ENCODE peak calls at places on chromosomes 4 and X, in four cellular contexts. One of them, this sample, is unnamed.

GRCh38 chr4:152415980-152416379 is 119.9 kb downstream of the FBXW7 start:
- DNase-seq in colonic mucosa: no peak
- DNase-seq in A549: no peak
- DNase-seq in progenitor cell of endocrine pancreas: no peak
- DNase-seq in this sample: no peak

GRCh38 chrX:437636-438390 is 51.1 kb upstream of the PPP2R3B start:
- DNase-seq in colonic mucosa: no peak
- DNase-seq in progenitor cell of endocrine pancreas: no peak
- DNase-seq in A549: no peak
- DNase-seq in this sample: no peak

GRCh38 chr4:122701061-122701460 is 31.4 kb upstream of the BBS12 start:
- DNase-seq in progenitor cell of endocrine pancreas: no peak
- DNase-seq in A549: no peak
- DNase-seq in colonic mucosa: no peak
- DNase-seq in this sample: no peak

GRCh38 chr4:153270361-153270760 is 66.1 kb downstream of the TRIM2 start:
- DNase-seq in colonic mucosa: no peak
- DNase-seq in A549: no peak
- DNase-seq in progenitor cell of endocrine pancreas: no peak
- DNase-seq in this sample: no peak

GRCh38 chr4:36523182-36523581 is 241.8 kb downstream of the DTHD1 start:
- DNase-seq in progenitor cell of endocrine pancreas: no peak
- DNase-seq in A549: no peak
- DNase-seq in colonic mucosa: no peak
- DNase-seq in this sample: no peak

GRCh38 chr4:141275834-141276233 is 55.1 kb downstream of the ZNF330 start:
- DNase-seq in A549: no peak
- DNase-seq in progenitor cell of endocrine pancreas: no peak
- DNase-seq in colonic mucosa: no peak
- DNase-seq in this sample: no peak

GRCh38 chr4:80911458-80911857 is 119.0 kb upstream of the BMP3 start:
- DNase-seq in progenitor cell of endocrine pancreas: no peak
- DNase-seq in colonic mucosa: no peak
- DNase-seq in A549: no peak
- DNase-seq in this sample: no peak

GRCh38 chrX:2614911-2615310 is 76.2 kb upstream of the CD99 start:
- DNase-seq in A549: peak; percentile 57
- DNase-seq in progenitor cell of endocrine pancreas: no peak
- DNase-seq in colonic mucosa: no peak
- DNase-seq in this sample: no peak

GRCh38 chr4:177569443-177569842 is 127.2 kb upstream of the AGA start:
- DNase-seq in A549: no peak
- DNase-seq in colonic mucosa: no peak
- DNase-seq in progenitor cell of endocrine pancreas: no peak
- DNase-seq in this sample: no peak

GRCh38 chrX:132909643-132910042 is 48.8 kb downstream of the HS6ST2 start:
- DNase-seq in A549: no peak
- DNase-seq in colonic mucosa: no peak
- DNase-seq in progenitor cell of endocrine pancreas: no peak
- DNase-seq in this sample: no peak

GRCh38 chr4:167555338-167556022 is 321.2 kb upstream of the SPOCK3 start:
- DNase-seq in colonic mucosa: no peak
- DNase-seq in A549: peak; percentile 2
- DNase-seq in progenitor cell of endocrine pancreas: no peak
- DNase-seq in this sample: no peak

GRCh38 chrX:85963736-85964135 is 83.6 kb downstream of the CHM start:
- DNase-seq in A549: peak; percentile 27
- DNase-seq in progenitor cell of endocrine pancreas: no peak
- DNase-seq in colonic mucosa: no peak
- DNase-seq in this sample: no peak

GRCh38 chr4:33802578-33802977 is 2441.7 kb downstream of the ARAP2 start:
- DNase-seq in progenitor cell of endocrine pancreas: no peak
- DNase-seq in A549: no peak
- DNase-seq in colonic mucosa: no peak
- DNase-seq in this sample: no peak

GRCh38 chr4:53541577-53542206 is 49.6 kb downstream of the LNX1 start:
- DNase-seq in A549: no peak
- DNase-seq in colonic mucosa: no peak
- DNase-seq in progenitor cell of endocrine pancreas: no peak
- DNase-seq in this sample: no peak

GRCh38 chrX:45628041-45628440 is 427.4 kb upstream of the DIPK2B start:
- DNase-seq in colonic mucosa: no peak
- DNase-seq in A549: no peak
- DNase-seq in progenitor cell of endocrine pancreas: no peak
- DNase-seq in this sample: no peak

GRCh38 chr4:41212221-41213203 is 1.8 kb downstream of the APBB2 start:
- DNase-seq in colonic mucosa: peak; percentile 57
- DNase-seq in A549: peak; percentile 69
- DNase-seq in progenitor cell of endocrine pancreas: no peak
- DNase-seq in this sample: no peak

GRCh38 chr4:107153228-107153627 is 117.1 kb upstream of the DKK2 start:
- DNase-seq in colonic mucosa: peak; percentile 53
- DNase-seq in A549: peak; percentile 5
- DNase-seq in progenitor cell of endocrine pancreas: no peak
- DNase-seq in this sample: no peak

DNA sequence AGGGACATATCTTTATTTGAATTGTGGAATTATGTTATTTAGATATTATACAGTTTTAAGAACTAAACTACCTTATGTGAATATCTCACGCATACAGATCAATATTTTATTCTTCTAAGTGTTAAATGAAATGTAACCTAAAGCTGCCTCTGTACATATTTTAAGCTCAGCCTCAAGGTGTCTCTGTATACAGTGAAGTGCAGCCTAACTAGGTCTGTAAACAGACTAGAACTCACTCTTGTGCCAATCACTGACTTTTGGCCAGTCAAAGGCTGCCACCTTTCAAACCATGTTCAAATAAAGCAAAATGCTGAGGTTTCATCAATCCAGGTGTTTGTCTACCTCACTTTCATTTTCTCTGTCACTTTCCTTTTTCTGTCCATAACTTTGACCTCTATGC is 1074.5 kb upstream of the PRKX start:
- DNase-seq in colonic mucosa: no peak
- DNase-seq in progenitor cell of endocrine pancreas: no peak
- DNase-seq in A549: peak; percentile 23
- DNase-seq in this sample: no peak
- TF ChIP-seq CTCF in colonic mucosa: no peak
- TF ChIP-seq CTCF in progenitor cell of endocrine pancreas: no peak
- TF ChIP-seq CTCF in A549: peak; percentile 10
- TF ChIP-seq CTCF in this sample: no peak

GRCh38 chr4:151045907-151046306 is 30.8 kb upstream of the LRBA start:
- DNase-seq in A549: no peak
- DNase-seq in progenitor cell of endocrine pancreas: no peak
- DNase-seq in colonic mucosa: peak; percentile 30
- DNase-seq in this sample: no peak
- TF ChIP-seq CTCF in A549: peak; percentile 13
- TF ChIP-seq CTCF in progenitor cell of endocrine pancreas: peak; percentile 51
- TF ChIP-seq CTCF in colonic mucosa: no peak
- TF ChIP-seq CTCF in this sample: peak; percentile 20

DNA sequence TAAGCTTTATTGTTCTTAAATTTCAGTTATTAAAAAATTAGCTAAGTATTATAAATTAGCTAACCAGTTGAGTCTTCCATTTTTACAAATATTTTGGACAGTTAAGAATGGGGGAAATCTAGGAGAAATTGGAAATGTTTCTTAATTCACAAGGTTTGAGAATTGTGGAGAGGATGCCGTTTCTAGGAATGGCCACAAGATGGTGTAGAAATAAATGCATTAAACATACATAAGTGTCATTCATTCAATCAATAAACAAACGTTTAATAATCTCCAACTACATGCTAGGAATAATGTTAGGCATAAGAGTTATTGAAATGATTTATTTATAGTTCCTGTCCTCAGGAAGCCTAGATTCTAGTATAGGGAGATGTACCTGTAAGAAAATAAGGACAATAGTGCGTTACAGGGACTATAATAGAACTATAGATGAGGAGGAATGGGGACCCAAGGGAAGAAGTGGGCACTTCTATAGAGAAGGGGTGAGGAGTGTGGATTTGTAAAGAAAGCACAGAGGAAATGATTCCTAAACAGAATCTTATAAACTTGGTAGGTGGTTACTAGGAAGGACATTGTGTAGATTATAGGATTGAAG is 195.7 kb upstream of the ANK2 start:
- DNase-seq in colonic mucosa: no peak
- DNase-seq in progenitor cell of endocrine pancreas: no peak
- DNase-seq in A549: no peak
- DNase-seq in this sample: no peak
- TF ChIP-seq CTCF in colonic mucosa: no peak
- TF ChIP-seq CTCF in progenitor cell of endocrine pancreas: peak; percentile 47
- TF ChIP-seq CTCF in A549: peak; percentile 28
- TF ChIP-seq CTCF in this sample: peak; percentile 35

GRCh38 chrX:80576267-80576666 is 156.0 kb downstream of the TENT5D start:
- DNase-seq in progenitor cell of endocrine pancreas: no peak
- DNase-seq in colonic mucosa: no peak
- DNase-seq in A549: no peak
- DNase-seq in this sample: no peak

GRCh38 chrX:80573275-80573674 is 153.0 kb downstream of the TENT5D start:
- DNase-seq in progenitor cell of endocrine pancreas: no peak
- DNase-seq in colonic mucosa: no peak
- DNase-seq in A549: no peak
- DNase-seq in this sample: no peak

GRCh38 chrX:80572636-80573035 is 152.4 kb downstream of the TENT5D start:
- DNase-seq in colonic mucosa: no peak
- DNase-seq in A549: no peak
- DNase-seq in progenitor cell of endocrine pancreas: no peak
- DNase-seq in this sample: no peak

GRCh38 chrX:80576815-80577533 is 156.7 kb downstream of the TENT5D start:
- DNase-seq in A549: no peak
- DNase-seq in colonic mucosa: no peak
- DNase-seq in progenitor cell of endocrine pancreas: no peak
- DNase-seq in this sample: no peak

GRCh38 chrX:80578518-80579105 is 158.4 kb downstream of the TENT5D start:
- DNase-seq in A549: peak; percentile 24
- DNase-seq in colonic mucosa: no peak
- DNase-seq in progenitor cell of endocrine pancreas: no peak
- DNase-seq in this sample: no peak
- TF ChIP-seq CTCF in A549: peak; percentile 48
- TF ChIP-seq CTCF in colonic mucosa: peak; percentile 20
- TF ChIP-seq CTCF in progenitor cell of endocrine pancreas: peak; percentile 27
- TF ChIP-seq CTCF in this sample: peak; percentile 41

GRCh38 chr4:26425953-26426352 is 64.3 kb downstream of the CCKAR start:
- DNase-seq in A549: no peak
- DNase-seq in progenitor cell of endocrine pancreas: no peak
- DNase-seq in colonic mucosa: no peak
- DNase-seq in this sample: no peak

GRCh38 chr4:26420903-26421302 is 69.4 kb downstream of the CCKAR start:
- DNase-seq in progenitor cell of endocrine pancreas: no peak
- DNase-seq in A549: no peak
- DNase-seq in colonic mucosa: no peak
- DNase-seq in this sample: no peak

GRCh38 chr4:26426892-26427291 is 63.4 kb downstream of the CCKAR start:
- DNase-seq in A549: no peak
- DNase-seq in colonic mucosa: no peak
- DNase-seq in progenitor cell of endocrine pancreas: no peak
- DNase-seq in this sample: no peak

GRCh38 chr4:26424143-26424542 is 66.1 kb downstream of the CCKAR start:
- DNase-seq in progenitor cell of endocrine pancreas: no peak
- DNase-seq in colonic mucosa: no peak
- DNase-seq in A549: no peak
- DNase-seq in this sample: no peak

GRCh38 chr4:26424838-26425237 is 65.4 kb downstream of the CCKAR start:
- DNase-seq in colonic mucosa: no peak
- DNase-seq in A549: no peak
- DNase-seq in progenitor cell of endocrine pancreas: no peak
- DNase-seq in this sample: no peak
- TF ChIP-seq CTCF in colonic mucosa: no peak
- TF ChIP-seq CTCF in A549: no peak
- TF ChIP-seq CTCF in progenitor cell of endocrine pancreas: peak; percentile 16
- TF ChIP-seq CTCF in this sample: peak; percentile 25

GRCh38 chrX:13898084-13898483 is 81.2 kb upstream of the GPM6B start:
- DNase-seq in A549: peak; percentile 2
- DNase-seq in progenitor cell of endocrine pancreas: no peak
- DNase-seq in colonic mucosa: no peak
- DNase-seq in this sample: no peak
- TF ChIP-seq CTCF in A549: no peak
- TF ChIP-seq CTCF in progenitor cell of endocrine pancreas: no peak
- TF ChIP-seq CTCF in colonic mucosa: no peak
- TF ChIP-seq CTCF in this sample: peak; percentile 15

GRCh38 chr4:43776371-43776770 is 672.2 kb downstream of the KCTD8 start:
- DNase-seq in colonic mucosa: no peak
- DNase-seq in progenitor cell of endocrine pancreas: no peak
- DNase-seq in A549: no peak
- DNase-seq in this sample: no peak
- TF ChIP-seq CTCF in colonic mucosa: no peak
- TF ChIP-seq CTCF in progenitor cell of endocrine pancreas: peak; percentile 57
- TF ChIP-seq CTCF in A549: peak; percentile 12
- TF ChIP-seq CTCF in this sample: peak; percentile 31

This sample was measured in D721Med.